ENCODE peak calls at places on chromosomes 6 and 20, in eight cellular contexts. One of them, this sample, is unnamed. For H3K9me3, the result is how much of the 10 kb centered on the place peaks cover.

GRCh38 chr6:101195581-101195980 is 197.9 kb upstream of the GRIK2 start:
- DNase-seq in SK-N-SH: no peak
- DNase-seq in neural progenitor cell: no peak
- DNase-seq in PC-3: peak
- DNase-seq in GM23248: no peak
- DNase-seq in MM.1S: no peak
- DNase-seq in OCI-LY7: no peak
- DNase-seq in HCT116: no peak
- DNase-seq in this sample: no peak

GRCh38 chr6:87731818-87732661 is 30.0 kb upstream of the AKIRIN2 start:
- DNase-seq in MM.1S: no peak
- DNase-seq in SK-N-SH: no peak
- DNase-seq in HCT116: peak
- DNase-seq in neural progenitor cell: no peak
- DNase-seq in GM23248: peak
- DNase-seq in PC-3: peak
- DNase-seq in OCI-LY7: no peak
- DNase-seq in this sample: peak

GRCh38 chr6:31834704-31835375 is 7.3 kb downstream of the HSPA1B start:
- DNase-seq in SK-N-SH: peak
- DNase-seq in MM.1S: peak
- DNase-seq in neural progenitor cell: peak
- DNase-seq in HCT116: peak
- DNase-seq in PC-3: peak
- DNase-seq in OCI-LY7: peak
- DNase-seq in GM23248: peak
- DNase-seq in this sample: peak

GRCh38 chr20:42179768-42180167 is 561.6 kb upstream of the CHD6 start:
- DNase-seq in PC-3: peak
- DNase-seq in SK-N-SH: no peak
- DNase-seq in OCI-LY7: no peak
- DNase-seq in HCT116: no peak
- DNase-seq in neural progenitor cell: peak
- DNase-seq in GM23248: peak
- DNase-seq in MM.1S: peak
- DNase-seq in this sample: peak

GRCh38 chr6:35213824-35214756 is at the start of gene SCUBE3:
- DNase-seq in OCI-LY7: no peak
- DNase-seq in PC-3: peak
- DNase-seq in GM23248: peak
- DNase-seq in SK-N-SH: peak
- DNase-seq in HCT116: no peak
- DNase-seq in neural progenitor cell: peak
- DNase-seq in MM.1S: no peak
- DNase-seq in this sample: peak

GRCh38 chr6:3176562-3177355 is 19.4 kb upstream of the TUBB2A start:
- DNase-seq in OCI-LY7: no peak
- DNase-seq in HCT116: peak
- DNase-seq in neural progenitor cell: no peak
- DNase-seq in SK-N-SH: no peak
- DNase-seq in GM23248: peak
- DNase-seq in MM.1S: no peak
- DNase-seq in PC-3: peak
- DNase-seq in this sample: peak

GRCh38 chr20:51457281-51457932 is 85.1 kb downstream of the NFATC2 start:
- DNase-seq in GM23248: peak
- DNase-seq in neural progenitor cell: peak
- DNase-seq in OCI-LY7: peak
- DNase-seq in HCT116: peak
- DNase-seq in SK-N-SH: peak
- DNase-seq in PC-3: peak
- DNase-seq in MM.1S: no peak
- DNase-seq in this sample: peak

GRCh38 chr6:14079971-14080370 is 37.6 kb upstream of the CD83 start:
- DNase-seq in HCT116: no peak
- DNase-seq in SK-N-SH: no peak
- DNase-seq in OCI-LY7: no peak
- DNase-seq in neural progenitor cell: no peak
- DNase-seq in PC-3: no peak
- DNase-seq in GM23248: no peak
- DNase-seq in MM.1S: no peak
- DNase-seq in this sample: no peak

GRCh38 chr6:166084951-166085350 is 82.7 kb downstream of the TBXT start:
- DNase-seq in neural progenitor cell: no peak
- DNase-seq in OCI-LY7: no peak
- DNase-seq in SK-N-SH: no peak
- DNase-seq in HCT116: no peak
- DNase-seq in MM.1S: no peak
- DNase-seq in GM23248: no peak
- DNase-seq in PC-3: no peak
- DNase-seq in this sample: no peak

GRCh38 chr6:14294270-14294951 is 176.8 kb downstream of the CD83 start:
- DNase-seq in PC-3: no peak
- DNase-seq in GM23248: no peak
- DNase-seq in OCI-LY7: no peak
- DNase-seq in MM.1S: no peak
- DNase-seq in HCT116: no peak
- DNase-seq in SK-N-SH: no peak
- DNase-seq in neural progenitor cell: no peak
- DNase-seq in this sample: no peak

DNA sequence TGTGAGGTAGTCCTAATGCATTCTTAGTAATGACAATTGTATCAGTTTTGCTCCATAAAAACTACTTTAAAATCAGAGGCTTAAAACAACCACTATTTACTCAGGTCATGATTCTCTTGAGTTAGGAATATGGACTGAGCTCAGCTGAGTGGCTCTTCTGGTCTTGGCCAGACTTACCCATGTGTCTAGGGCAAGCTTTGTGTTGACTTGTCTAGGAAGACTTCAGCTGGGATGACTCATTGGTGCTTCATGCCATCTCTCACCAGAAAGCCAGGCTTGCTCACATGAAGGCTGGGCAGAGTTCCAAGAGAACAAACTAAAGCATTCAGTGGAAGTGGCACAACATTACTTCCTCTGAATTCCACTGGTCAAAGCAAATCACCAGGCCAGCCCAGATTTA is 155.3 kb downstream of the DHX35 start:
- DNase-seq in neural progenitor cell: no peak
- DNase-seq in HCT116: peak
- DNase-seq in MM.1S: no peak
- DNase-seq in OCI-LY7: no peak
- DNase-seq in PC-3: peak
- DNase-seq in GM23248: peak
- DNase-seq in SK-N-SH: no peak
- DNase-seq in this sample: peak
- H3K4me3 ChIP-seq in neural progenitor cell: no peak
- H3K4me3 ChIP-seq in HCT116: no peak
- H3K4me3 ChIP-seq in MM.1S: no peak
- H3K4me3 ChIP-seq in OCI-LY7: no peak
- H3K4me3 ChIP-seq in PC-3: no peak
- H3K4me3 ChIP-seq in GM23248: no peak
- H3K4me3 ChIP-seq in SK-N-SH: no peak
- H3K4me3 ChIP-seq in this sample: no peak

GRCh38 chr6:303948-304558 is 11.8 kb downstream of the DUSP22 start:
- DNase-seq in HCT116: no peak
- DNase-seq in GM23248: no peak
- DNase-seq in neural progenitor cell: peak
- DNase-seq in SK-N-SH: no peak
- DNase-seq in PC-3: no peak
- DNase-seq in OCI-LY7: no peak
- DNase-seq in MM.1S: no peak
- DNase-seq in this sample: no peak

GRCh38 chr6:301526-301925 is 9.2 kb downstream of the DUSP22 start:
- DNase-seq in neural progenitor cell: no peak
- DNase-seq in HCT116: no peak
- DNase-seq in SK-N-SH: no peak
- DNase-seq in MM.1S: no peak
- DNase-seq in GM23248: no peak
- DNase-seq in PC-3: no peak
- DNase-seq in OCI-LY7: no peak
- DNase-seq in this sample: no peak

GRCh38 chr6:303263-303662 is 11.0 kb downstream of the DUSP22 start:
- DNase-seq in OCI-LY7: no peak
- DNase-seq in HCT116: no peak
- DNase-seq in neural progenitor cell: no peak
- DNase-seq in SK-N-SH: no peak
- DNase-seq in GM23248: no peak
- DNase-seq in MM.1S: no peak
- DNase-seq in PC-3: no peak
- DNase-seq in this sample: no peak

GRCh38 chr6:301929-302705 is 9.8 kb downstream of the DUSP22 start:
- DNase-seq in OCI-LY7: no peak
- DNase-seq in HCT116: no peak
- DNase-seq in neural progenitor cell: no peak
- DNase-seq in MM.1S: no peak
- DNase-seq in SK-N-SH: no peak
- DNase-seq in PC-3: no peak
- DNase-seq in GM23248: no peak
- DNase-seq in this sample: no peak

GRCh38 chr6:302760-303159 is 10.5 kb downstream of the DUSP22 start:
- DNase-seq in neural progenitor cell: no peak
- DNase-seq in GM23248: no peak
- DNase-seq in MM.1S: no peak
- DNase-seq in HCT116: no peak
- DNase-seq in OCI-LY7: no peak
- DNase-seq in SK-N-SH: no peak
- DNase-seq in PC-3: no peak
- DNase-seq in this sample: no peak
- H3K9me3 ChIP-seq in neural progenitor cell: under half
- H3K9me3 ChIP-seq in GM23248: under half
- H3K9me3 ChIP-seq in MM.1S: under half
- H3K9me3 ChIP-seq in HCT116: under half
- H3K9me3 ChIP-seq in OCI-LY7: under half
- H3K9me3 ChIP-seq in SK-N-SH: under half
- H3K9me3 ChIP-seq in PC-3: under half
- H3K9me3 ChIP-seq in this sample: under half

GRCh38 chr6:60867548-60867947 is 1418.5 kb downstream of the KHDRBS2 start:
- DNase-seq in GM23248: no peak
- DNase-seq in HCT116: no peak
- DNase-seq in SK-N-SH: no peak
- DNase-seq in OCI-LY7: no peak
- DNase-seq in PC-3: no peak
- DNase-seq in MM.1S: no peak
- DNase-seq in neural progenitor cell: no peak
- DNase-seq in this sample: no peak
- TF ChIP-seq EZH2phosphoT487 in GM23248: no peak
- TF ChIP-seq EZH2phosphoT487 in HCT116: no peak
- TF ChIP-seq EZH2phosphoT487 in SK-N-SH: no peak
- TF ChIP-seq EZH2phosphoT487 in OCI-LY7: no peak
- TF ChIP-seq EZH2phosphoT487 in PC-3: no peak
- TF ChIP-seq EZH2phosphoT487 in MM.1S: no peak
- TF ChIP-seq EZH2phosphoT487 in neural progenitor cell: no peak
- TF ChIP-seq EZH2phosphoT487 in this sample: no peak

DNA sequence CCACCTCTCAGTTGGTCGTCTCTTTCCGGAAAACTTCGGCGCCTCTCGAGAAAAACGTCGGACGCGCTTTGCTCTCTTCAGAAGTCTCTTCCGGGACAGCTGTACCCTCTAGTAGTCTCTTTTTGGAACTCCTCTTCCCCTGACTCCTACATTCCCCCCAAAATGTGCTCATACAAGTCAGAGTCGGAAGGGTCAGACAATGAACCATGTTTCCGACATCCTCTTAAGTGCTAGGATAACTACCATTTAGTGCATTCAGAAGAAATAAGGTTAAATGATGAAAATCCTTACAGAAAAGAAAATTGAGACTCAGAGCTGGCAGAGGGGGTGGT is 476 bp upstream of the TP53RK start:
- DNase-seq in PC-3: no peak
- DNase-seq in MM.1S: no peak
- DNase-seq in OCI-LY7: no peak
- DNase-seq in neural progenitor cell: no peak
- DNase-seq in HCT116: no peak
- DNase-seq in GM23248: no peak
- DNase-seq in SK-N-SH: no peak
- DNase-seq in this sample: no peak
- H3K4me3 ChIP-seq in PC-3: peak
- H3K4me3 ChIP-seq in MM.1S: peak
- H3K4me3 ChIP-seq in OCI-LY7: peak
- H3K4me3 ChIP-seq in neural progenitor cell: peak
- H3K4me3 ChIP-seq in HCT116: peak
- H3K4me3 ChIP-seq in GM23248: peak
- H3K4me3 ChIP-seq in SK-N-SH: peak
- H3K4me3 ChIP-seq in this sample: peak

GRCh38 chr20:16145919-16146318 is 427.3 kb downstream of the KIF16B start:
- DNase-seq in neural progenitor cell: no peak
- DNase-seq in PC-3: no peak
- DNase-seq in MM.1S: no peak
- DNase-seq in GM23248: no peak
- DNase-seq in HCT116: no peak
- DNase-seq in SK-N-SH: no peak
- DNase-seq in OCI-LY7: no peak
- DNase-seq in this sample: no peak

GRCh38 chr20:16143596-16143995 is 429.7 kb downstream of the KIF16B start:
- DNase-seq in neural progenitor cell: no peak
- DNase-seq in MM.1S: no peak
- DNase-seq in SK-N-SH: no peak
- DNase-seq in GM23248: no peak
- DNase-seq in HCT116: no peak
- DNase-seq in OCI-LY7: no peak
- DNase-seq in PC-3: no peak
- DNase-seq in this sample: no peak

GRCh38 chr20:16147916-16148315 is 425.3 kb downstream of the KIF16B start:
- DNase-seq in SK-N-SH: no peak
- DNase-seq in PC-3: no peak
- DNase-seq in OCI-LY7: no peak
- DNase-seq in neural progenitor cell: no peak
- DNase-seq in GM23248: no peak
- DNase-seq in MM.1S: no peak
- DNase-seq in HCT116: no peak
- DNase-seq in this sample: no peak

DNA sequence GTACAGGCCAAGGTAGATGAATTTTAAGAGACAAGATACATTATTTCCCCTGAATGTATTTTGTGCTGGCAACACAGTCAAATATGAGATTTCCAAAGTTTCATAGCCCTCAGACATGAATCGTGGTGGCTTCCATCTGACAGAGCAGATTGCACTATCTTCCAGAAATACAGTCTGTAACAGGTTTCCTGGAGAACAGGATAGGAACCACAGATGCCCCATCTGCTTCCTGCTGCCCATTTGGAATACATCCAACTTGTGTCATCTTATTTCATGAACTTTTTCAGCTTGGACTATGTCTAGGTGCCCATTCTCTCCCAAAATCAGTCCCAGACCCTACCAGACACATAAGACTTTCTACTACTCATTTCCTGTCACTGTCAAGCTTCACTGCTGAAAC is 426.0 kb downstream of the KIF16B start:
- DNase-seq in PC-3: no peak
- DNase-seq in HCT116: no peak
- DNase-seq in neural progenitor cell: no peak
- DNase-seq in OCI-LY7: no peak
- DNase-seq in SK-N-SH: no peak
- DNase-seq in GM23248: no peak
- DNase-seq in MM.1S: no peak
- DNase-seq in this sample: no peak
- H3K9me3 ChIP-seq in PC-3: under half
- H3K9me3 ChIP-seq in HCT116: under half
- H3K9me3 ChIP-seq in neural progenitor cell: under half
- H3K9me3 ChIP-seq in OCI-LY7: under half
- H3K9me3 ChIP-seq in SK-N-SH: under half
- H3K9me3 ChIP-seq in GM23248: under half
- H3K9me3 ChIP-seq in MM.1S: under half
- H3K9me3 ChIP-seq in this sample: under half

GRCh38 chr6:108735310-108735990 is 112.8 kb upstream of the ARMC2 start:
- DNase-seq in PC-3: peak
- DNase-seq in HCT116: peak
- DNase-seq in SK-N-SH: no peak
- DNase-seq in GM23248: no peak
- DNase-seq in MM.1S: no peak
- DNase-seq in OCI-LY7: no peak
- DNase-seq in neural progenitor cell: no peak
- DNase-seq in this sample: peak
- TF ChIP-seq EZH2phosphoT487 in PC-3: no peak
- TF ChIP-seq EZH2phosphoT487 in HCT116: no peak
- TF ChIP-seq EZH2phosphoT487 in SK-N-SH: no peak
- TF ChIP-seq EZH2phosphoT487 in GM23248: no peak
- TF ChIP-seq EZH2phosphoT487 in MM.1S: no peak
- TF ChIP-seq EZH2phosphoT487 in OCI-LY7: no peak
- TF ChIP-seq EZH2phosphoT487 in neural progenitor cell: no peak
- TF ChIP-seq EZH2phosphoT487 in this sample: no peak

This sample was measured in hepatocyte.